ENCODE peak calls at places on chromosomes 5 and 9, in seven cellular contexts. One of them, this sample, is unnamed.
A peak's percentile ranks its signal among the peaks of the same experiment; 100 is the strongest.

GRCh38 chr9:99720455-99721050 is 101.1 kb upstream of the NR4A3 start:
- DNase-seq in cardiac fibroblast: peak; percentile 5
- DNase-seq in spleen: no peak
- DNase-seq in astrocyte: peak; percentile 2
- DNase-seq in OCI-LY7: no peak
- DNase-seq in lower leg skin: no peak
- DNase-seq in brain microvascular endothelial cell: no peak
- DNase-seq in this sample: peak; percentile 45

GRCh38 chr9:130765135-130766030 is 69.7 kb upstream of the ABL1 start:
- DNase-seq in spleen: no peak
- DNase-seq in brain microvascular endothelial cell: no peak
- DNase-seq in cardiac fibroblast: no peak
- DNase-seq in astrocyte: peak; percentile 87
- DNase-seq in OCI-LY7: no peak
- DNase-seq in lower leg skin: peak; percentile 66
- DNase-seq in this sample: peak; percentile 45

GRCh38 chr5:152349683-152350526 is 55.2 kb downstream of the NMUR2 start:
- DNase-seq in brain microvascular endothelial cell: peak; percentile 14
- DNase-seq in cardiac fibroblast: peak; percentile 44
- DNase-seq in OCI-LY7: peak; percentile 37
- DNase-seq in lower leg skin: no peak
- DNase-seq in astrocyte: peak; percentile 2
- DNase-seq in spleen: no peak
- DNase-seq in this sample: no peak

GRCh38 chr5:143225511-143225910 is 178.0 kb downstream of the NR3C1 start:
- DNase-seq in spleen: no peak
- DNase-seq in cardiac fibroblast: no peak
- DNase-seq in OCI-LY7: no peak
- DNase-seq in brain microvascular endothelial cell: no peak
- DNase-seq in lower leg skin: peak; percentile 31
- DNase-seq in astrocyte: no peak
- DNase-seq in this sample: no peak

GRCh38 chr9:125997510-125997823 is 250.3 kb downstream of the PBX3 start:
- DNase-seq in brain microvascular endothelial cell: no peak
- DNase-seq in astrocyte: no peak
- DNase-seq in OCI-LY7: no peak
- DNase-seq in lower leg skin: no peak
- DNase-seq in spleen: no peak
- DNase-seq in cardiac fibroblast: no peak
- DNase-seq in this sample: no peak

GRCh38 chr5:152817311-152817710 is 412.2 kb upstream of the NMUR2 start:
- DNase-seq in astrocyte: no peak
- DNase-seq in cardiac fibroblast: no peak
- DNase-seq in brain microvascular endothelial cell: no peak
- DNase-seq in spleen: no peak
- DNase-seq in OCI-LY7: no peak
- DNase-seq in lower leg skin: no peak
- DNase-seq in this sample: no peak

GRCh38 chr5:83654427-83654994 is 66.1 kb downstream of the HAPLN1 start:
- DNase-seq in spleen: no peak
- DNase-seq in brain microvascular endothelial cell: peak; percentile 51
- DNase-seq in astrocyte: peak; percentile 1
- DNase-seq in lower leg skin: no peak
- DNase-seq in cardiac fibroblast: peak; percentile 5
- DNase-seq in OCI-LY7: no peak
- DNase-seq in this sample: no peak

GRCh38 chr5:78615697-78616096 is 32.9 kb downstream of the LHFPL2 start:
- DNase-seq in spleen: no peak
- DNase-seq in brain microvascular endothelial cell: no peak
- DNase-seq in lower leg skin: no peak
- DNase-seq in cardiac fibroblast: no peak
- DNase-seq in OCI-LY7: no peak
- DNase-seq in astrocyte: peak; percentile 68
- DNase-seq in this sample: no peak

GRCh38 chr9:135887021-135887507 is 20.3 kb downstream of the CAMSAP1 start:
- DNase-seq in spleen: no peak
- DNase-seq in cardiac fibroblast: no peak
- DNase-seq in lower leg skin: no peak
- DNase-seq in OCI-LY7: no peak
- DNase-seq in astrocyte: no peak
- DNase-seq in brain microvascular endothelial cell: no peak
- DNase-seq in this sample: no peak

GRCh38 chr9:91282292-91282691 is 79.4 kb downstream of the AUH start:
- DNase-seq in OCI-LY7: no peak
- DNase-seq in spleen: no peak
- DNase-seq in brain microvascular endothelial cell: no peak
- DNase-seq in lower leg skin: no peak
- DNase-seq in astrocyte: no peak
- DNase-seq in cardiac fibroblast: no peak
- DNase-seq in this sample: no peak

GRCh38 chr9:95516736-95517558 is at the start of gene PTCH1:
- DNase-seq in OCI-LY7: no peak
- DNase-seq in spleen: no peak
- DNase-seq in astrocyte: peak; percentile 33
- DNase-seq in cardiac fibroblast: peak; percentile 69
- DNase-seq in brain microvascular endothelial cell: no peak
- DNase-seq in lower leg skin: peak; percentile 89
- DNase-seq in this sample: no peak

GRCh38 chr5:154652746-154653417 is 102.3 kb upstream of the LARP1 start:
- DNase-seq in brain microvascular endothelial cell: no peak
- DNase-seq in lower leg skin: no peak
- DNase-seq in astrocyte: no peak
- DNase-seq in OCI-LY7: no peak
- DNase-seq in cardiac fibroblast: peak; percentile 38
- DNase-seq in spleen: peak; percentile 21
- DNase-seq in this sample: no peak

GRCh38 chr5:154648706-154649105 is 106.5 kb upstream of the LARP1 start:
- DNase-seq in brain microvascular endothelial cell: no peak
- DNase-seq in lower leg skin: no peak
- DNase-seq in spleen: peak; percentile 50
- DNase-seq in astrocyte: no peak
- DNase-seq in cardiac fibroblast: peak; percentile 48
- DNase-seq in OCI-LY7: no peak
- DNase-seq in this sample: no peak

GRCh38 chr5:154653418-154653763 is 101.8 kb upstream of the LARP1 start:
- DNase-seq in brain microvascular endothelial cell: no peak
- DNase-seq in lower leg skin: no peak
- DNase-seq in astrocyte: no peak
- DNase-seq in cardiac fibroblast: no peak
- DNase-seq in spleen: peak; percentile 69
- DNase-seq in OCI-LY7: no peak
- DNase-seq in this sample: no peak

GRCh38 chr5:154654484-154655375 is 100.4 kb upstream of the LARP1 start:
- DNase-seq in cardiac fibroblast: peak; percentile 49
- DNase-seq in brain microvascular endothelial cell: no peak
- DNase-seq in OCI-LY7: no peak
- DNase-seq in astrocyte: peak; percentile 47
- DNase-seq in spleen: no peak
- DNase-seq in lower leg skin: no peak
- DNase-seq in this sample: no peak

DNA sequence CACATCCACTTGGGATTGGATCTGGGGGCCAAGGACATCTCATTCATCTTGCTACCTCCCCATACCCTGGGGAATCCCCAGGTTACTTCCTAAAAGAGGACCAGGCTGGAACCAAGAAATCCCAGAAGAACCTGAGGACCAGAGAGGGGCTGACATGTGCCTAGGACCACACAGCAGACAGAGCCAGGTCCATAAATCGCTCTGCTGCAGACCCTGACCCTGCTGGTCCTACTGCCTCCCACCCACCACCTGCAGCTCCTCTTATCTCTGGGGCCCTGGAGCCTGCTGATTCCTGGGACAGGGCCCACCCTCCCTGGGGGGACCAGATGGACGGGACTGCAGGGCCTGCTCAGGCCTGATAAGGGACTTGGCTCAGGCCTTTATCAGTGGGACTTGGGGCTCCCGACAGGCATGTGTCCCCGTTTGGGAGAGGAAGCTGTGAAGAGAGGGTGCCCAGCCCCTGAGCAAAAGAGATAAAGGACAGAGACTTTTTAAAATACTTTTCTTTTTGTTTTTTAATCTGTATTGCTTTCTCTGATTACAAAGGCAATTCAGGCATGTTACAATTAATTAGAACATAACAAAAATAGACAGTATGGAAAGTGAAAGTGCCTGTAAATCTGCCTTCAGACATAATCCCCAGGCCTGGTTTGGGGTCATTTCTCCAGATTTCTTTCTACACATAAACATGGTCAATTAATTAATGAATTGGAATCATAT is 101.3 kb upstream of the LARP1 start:
- DNase-seq in brain microvascular endothelial cell: no peak
- DNase-seq in cardiac fibroblast: peak; percentile 14
- DNase-seq in spleen: peak; percentile 72
- DNase-seq in OCI-LY7: no peak
- DNase-seq in lower leg skin: no peak
- DNase-seq in astrocyte: no peak
- DNase-seq in this sample: no peak
- H3K4me3 ChIP-seq in brain microvascular endothelial cell: no peak overlapping the region
- H3K4me3 ChIP-seq in cardiac fibroblast: peak overlapping the region; percentile 12
- H3K4me3 ChIP-seq in spleen: no peak overlapping the region
- H3K4me3 ChIP-seq in OCI-LY7: no peak overlapping the region
- H3K4me3 ChIP-seq in lower leg skin: no peak overlapping the region
- H3K4me3 ChIP-seq in astrocyte: no peak overlapping the region
- H3K4me3 ChIP-seq in this sample: peak overlapping the region; percentile 23

DNA sequence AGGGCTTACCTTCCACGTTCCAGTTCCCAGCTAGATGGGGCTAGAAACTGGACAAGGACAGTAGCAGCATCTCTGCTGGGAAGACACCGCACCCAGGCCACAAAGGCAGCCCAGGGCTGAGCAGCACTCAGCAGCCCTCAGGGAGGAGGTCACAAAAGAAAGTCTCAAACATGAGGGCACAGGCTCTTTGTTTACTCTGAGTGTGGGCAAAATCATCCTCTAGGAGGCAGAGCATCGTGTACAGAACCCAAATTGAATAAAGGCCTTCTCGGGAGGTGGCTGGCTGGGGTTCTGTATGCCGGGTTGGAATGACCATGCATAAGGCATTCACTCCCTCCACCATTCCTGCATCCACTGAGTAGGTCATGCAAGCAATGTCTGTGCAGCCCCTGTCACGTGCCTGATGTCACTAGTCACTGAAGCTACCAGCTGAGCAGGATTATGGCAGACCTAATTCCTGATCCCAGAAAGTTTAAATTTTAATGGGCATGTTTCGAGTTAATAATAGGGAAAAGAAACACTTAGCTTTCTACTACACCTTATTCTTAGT is 412.8 kb downstream of the SPOCK1 start:
- DNase-seq in astrocyte: no peak
- DNase-seq in spleen: no peak
- DNase-seq in lower leg skin: no peak
- DNase-seq in brain microvascular endothelial cell: no peak
- DNase-seq in OCI-LY7: no peak
- DNase-seq in cardiac fibroblast: no peak
- DNase-seq in this sample: no peak
- TF ChIP-seq CTCF in astrocyte: no peak
- TF ChIP-seq CTCF in spleen: no peak
- TF ChIP-seq CTCF in lower leg skin: no peak
- TF ChIP-seq CTCF in brain microvascular endothelial cell: no peak
- TF ChIP-seq CTCF in OCI-LY7: peak; percentile 24
- TF ChIP-seq CTCF in cardiac fibroblast: no peak
- TF ChIP-seq CTCF in this sample: no peak

DNA sequence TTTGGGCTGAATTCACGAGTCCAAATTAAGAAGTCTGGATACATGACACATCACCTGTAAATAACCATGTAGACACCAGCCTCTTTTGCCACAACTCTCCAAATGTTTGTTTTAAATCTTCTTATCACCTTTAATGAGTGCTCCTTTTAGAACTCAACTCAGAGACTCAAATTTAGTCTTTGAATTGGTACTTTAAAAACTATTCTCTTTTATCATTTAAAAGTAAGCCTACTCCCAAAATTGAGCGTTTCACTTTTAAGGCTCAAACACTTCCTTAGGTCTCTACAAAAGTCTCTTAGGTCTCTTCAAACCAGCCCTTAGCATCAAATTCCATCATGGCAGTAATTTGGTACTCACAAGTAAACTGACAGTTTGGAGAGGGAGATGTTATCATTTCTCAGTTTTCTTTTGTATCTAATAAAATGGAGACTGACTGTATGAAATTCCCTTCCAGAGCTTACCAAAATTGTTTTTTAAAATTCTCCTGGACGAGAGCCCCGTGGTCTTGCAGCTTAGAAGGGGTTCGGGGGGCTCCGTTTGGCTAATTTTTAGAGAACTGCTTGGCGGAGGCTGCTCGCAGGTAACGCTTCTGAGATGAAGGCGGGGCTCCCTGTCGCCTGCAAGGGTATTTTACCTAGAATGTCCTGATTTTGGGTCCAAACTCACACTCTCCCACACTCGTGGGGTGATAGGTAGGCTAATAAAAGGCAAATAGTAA is 194.6 kb downstream of the MEF2C start:
- DNase-seq in astrocyte: no peak
- DNase-seq in OCI-LY7: no peak
- DNase-seq in brain microvascular endothelial cell: no peak
- DNase-seq in spleen: no peak
- DNase-seq in cardiac fibroblast: no peak
- DNase-seq in lower leg skin: no peak
- DNase-seq in this sample: no peak
- H3K4me3 ChIP-seq in astrocyte: no peak overlapping the region
- H3K4me3 ChIP-seq in OCI-LY7: no peak overlapping the region
- H3K4me3 ChIP-seq in brain microvascular endothelial cell: no peak overlapping the region
- H3K4me3 ChIP-seq in spleen: no peak overlapping the region
- H3K4me3 ChIP-seq in cardiac fibroblast: no peak overlapping the region
- H3K4me3 ChIP-seq in lower leg skin: no peak overlapping the region
- H3K4me3 ChIP-seq in this sample: no peak overlapping the region

GRCh38 chr9:107348836-107349235 is 65.8 kb downstream of the RAD23B start:
- DNase-seq in brain microvascular endothelial cell: no peak
- DNase-seq in OCI-LY7: no peak
- DNase-seq in spleen: no peak
- DNase-seq in lower leg skin: no peak
- DNase-seq in cardiac fibroblast: no peak
- DNase-seq in astrocyte: no peak
- DNase-seq in this sample: no peak

GRCh38 chr9:107355394-107355793 is 72.3 kb downstream of the RAD23B start:
- DNase-seq in spleen: no peak
- DNase-seq in brain microvascular endothelial cell: no peak
- DNase-seq in OCI-LY7: no peak
- DNase-seq in astrocyte: no peak
- DNase-seq in lower leg skin: no peak
- DNase-seq in cardiac fibroblast: no peak
- DNase-seq in this sample: no peak

GRCh38 chr9:107345327-107345726 is 62.2 kb downstream of the RAD23B start:
- DNase-seq in cardiac fibroblast: peak; percentile 70
- DNase-seq in lower leg skin: no peak
- DNase-seq in astrocyte: no peak
- DNase-seq in spleen: no peak
- DNase-seq in OCI-LY7: no peak
- DNase-seq in brain microvascular endothelial cell: peak; percentile 18
- DNase-seq in this sample: no peak

GRCh38 chr9:107351382-107352045 is 68.4 kb downstream of the RAD23B start:
- DNase-seq in spleen: no peak
- DNase-seq in OCI-LY7: no peak
- DNase-seq in astrocyte: no peak
- DNase-seq in cardiac fibroblast: no peak
- DNase-seq in lower leg skin: no peak
- DNase-seq in brain microvascular endothelial cell: no peak
- DNase-seq in this sample: no peak

GRCh38 chr9:107350443-107350842 is 67.4 kb downstream of the RAD23B start:
- DNase-seq in cardiac fibroblast: no peak
- DNase-seq in spleen: no peak
- DNase-seq in lower leg skin: no peak
- DNase-seq in OCI-LY7: no peak
- DNase-seq in brain microvascular endothelial cell: no peak
- DNase-seq in astrocyte: no peak
- DNase-seq in this sample: no peak
- TF ChIP-seq CTCF in cardiac fibroblast: no peak
- TF ChIP-seq CTCF in spleen: no peak
- TF ChIP-seq CTCF in lower leg skin: no peak
- TF ChIP-seq CTCF in OCI-LY7: no peak
- TF ChIP-seq CTCF in brain microvascular endothelial cell: no peak
- TF ChIP-seq CTCF in astrocyte: no peak
- TF ChIP-seq CTCF in this sample: no peak

This sample was measured in GM12864.